ENCODE peak calls at places on chromosomes 4 and X, in eight cellular contexts. E, A, W, Q, Z, T, C and U are unnamed samples.

GRCh38 chrX:102950908-102951866 is 14.1 kb downstream of the RAB40AL start:
- DNase-seq in W (peak; percentile 51), Q (peak; percentile 47), E (peak; percentile 66), A (peak; percentile 53), C (no peak), Z (peak; percentile 52), T (peak; percentile 74), U (peak; percentile 68)

GRCh38 chr4:176065365-176066249 is at the start of gene WDR17:
- DNase-seq in E (peak; percentile 89), W (peak; percentile 53), Q (peak; percentile 74), A (peak; percentile 98), T (peak; percentile 97), C (peak; percentile 93), Z (peak; percentile 57), U (peak; percentile 19)

GRCh38 chr4:42070463-42070862 is 80.1 kb downstream of the SLC30A9 start:
- DNase-seq in Q (no peak), W (no peak), Z (no peak), T (no peak), C (no peak), E (no peak), A (no peak), U (no peak)

GRCh38 chr4:70240192-70240591 is 2.2 kb upstream of the CSN3 start:
- DNase-seq in W (no peak), C (no peak), T (no peak), Q (no peak), E (no peak), A (peak; percentile 13), Z (peak; percentile 58), U (no peak)

GRCh38 chr4:65559270-65559669 is 111.0 kb downstream of the EPHA5 start:
- DNase-seq in C (no peak), W (no peak), Q (no peak), T (peak; percentile 55), A (no peak), Z (no peak), E (no peak), U (no peak)

GRCh38 chrX:15911729-15912550 is 57.3 kb upstream of the AP1S2 start:
- DNase-seq in Z (peak; percentile 13), A (no peak), E (no peak), W (no peak), T (no peak), C (no peak), Q (no peak), U (no peak)

GRCh38 chr4:54118850-54119589 is 19.1 kb downstream of the GSX2 start:
- DNase-seq in Q (no peak), Z (peak; percentile 33), E (no peak), C (no peak), T (no peak), A (no peak), W (no peak), U (no peak)

GRCh38 chr4:4417886-4418285 is 31.0 kb downstream of the NSG1 start:
- DNase-seq in W (no peak), T (no peak), C (no peak), Z (no peak), A (no peak), Q (no peak), E (peak; percentile 35), U (no peak)

GRCh38 chrX:17027931-17028330 is 81.5 kb downstream of the REPS2 start:
- DNase-seq in W (no peak), A (no peak), Z (no peak), Q (no peak), C (no peak), E (no peak), T (no peak), U (no peak)

GRCh38 chr4:116531870-116532269 is 553.5 kb downstream of the TRAM1L1 start:
- DNase-seq in Q (no peak), T (no peak), C (no peak), W (no peak), Z (no peak), A (no peak), E (no peak), U (peak; percentile 89)

GRCh38 chr4:149493492-149493891 is 322.2 kb downstream of the IQCM start:
- DNase-seq in Z (no peak), C (no peak), Q (no peak), T (no peak), E (no peak), W (no peak), A (no peak), U (no peak)

GRCh38 chrX:107429090-107429489 is 20.4 kb upstream of the FRMPD3 start:
- DNase-seq in C (no peak), W (no peak), Q (peak; percentile 21), T (peak; percentile 15), A (peak; percentile 53), Z (peak; percentile 42), E (no peak), U (no peak)

GRCh38 chr4:153466637-153467153 is 535 bp downstream of the TMEM131L start:
- DNase-seq in Q (no peak), C (no peak), Z (no peak), T (no peak), A (peak; percentile 57), E (no peak), W (no peak), U (no peak)

GRCh38 chrX:16643160-16643559 is 6.8 kb upstream of the S100G start:
- DNase-seq in Q (no peak), A (no peak), T (no peak), W (no peak), C (no peak), Z (peak; percentile 69), E (no peak), U (no peak)

GRCh38 chrX:9911479-9911878 is 55.7 kb upstream of the CLDN34 start:
- DNase-seq in Z (peak; percentile 70), C (no peak), W (no peak), A (no peak), T (no peak), Q (peak; percentile 82), E (no peak), U (peak; percentile 58)

GRCh38 chrX:10387011-10387410 is 230.2 kb downstream of the CLCN4 start:
- DNase-seq in Z (peak; percentile 44), T (no peak), A (no peak), Q (peak; percentile 4), E (no peak), W (no peak), C (no peak), U (no peak)

GRCh38 chrX:11293113-11293512 is at the start of gene AMELX:
- DNase-seq in Z (no peak), W (no peak), C (no peak), Q (no peak), A (no peak), T (no peak), E (no peak), U (no peak)

GRCh38 chrX:24030597-24030996 is 3.6 kb upstream of the KLHL15 start:
- DNase-seq in W (no peak), T (no peak), Q (no peak), C (no peak), A (no peak), E (no peak), Z (peak; percentile 26), U (no peak)

GRCh38 chrX:48468693-48469691 is 1.1 kb downstream of the SLC38A5 start:
- DNase-seq in A (no peak), C (no peak), Z (no peak), W (peak; percentile 31), T (no peak), Q (no peak), E (no peak), U (no peak)

GRCh38 chrX:16836371-16836770 is 33.8 kb downstream of the RBBP7 start:
- DNase-seq in W (no peak), E (no peak), T (no peak), C (no peak), Z (no peak), Q (peak; percentile 68), A (peak; percentile 59), U (no peak)